ENCODE peak calls at places on chromosomes 5 and 9, in ten cellular contexts. I, W, V, P, H, R, T, Q, N and Y are unnamed samples.
A peak's percentile ranks its signal among the peaks of the same experiment; 100 is the strongest.

GRCh38 chr5:24804221-24804681 is 159.5 kb upstream of the CDH10 start:
- DNase-seq in I (peak; percentile 81), W (no peak), V (no peak), P (no peak), H (no peak), R (no peak), T (peak; percentile 6), Q (no peak), N (no peak), Y (no peak)

GRCh38 chr5:98907951-98908350 is 20.9 kb downstream of the CHD1 start:
- DNase-seq in I (no peak), W (no peak), V (no peak), P (no peak), H (no peak), R (no peak), T (no peak), Q (no peak), N (no peak), Y (no peak)

GRCh38 chr5:168609806-168610482 is 30.8 kb upstream of the PANK3 start:
- DNase-seq in I (no peak), W (no peak), V (no peak), P (no peak), H (no peak), R (no peak), T (no peak), Q (no peak), N (no peak), Y (no peak)

GRCh38 chr9:75238311-75238976 is 150.1 kb downstream of the OSTF1 start:
- DNase-seq in I (peak; percentile 67), W (no peak), V (peak; percentile 50), P (peak; percentile 86), H (peak; percentile 21), R (peak; percentile 77), T (peak; percentile 74), Q (peak; percentile 38), N (peak; percentile 61), Y (peak; percentile 64)

GRCh38 chr5:33260098-33260497 is 180.7 kb upstream of the TARS1 start:
- DNase-seq in I (peak; percentile 70), W (no peak), V (no peak), P (peak; percentile 71), H (no peak), R (no peak), T (peak; percentile 54), Q (no peak), N (no peak), Y (no peak)

GRCh38 chr5:57102189-57102904 is 71.5 kb upstream of the GPBP1 start:
- DNase-seq in I (no peak), W (no peak), V (no peak), P (no peak), H (no peak), R (no peak), T (no peak), Q (no peak), N (no peak), Y (no peak)

GRCh38 chr5:115573133-115573532 is 28.6 kb upstream of the FEM1C start:
- DNase-seq in I (peak; percentile 55), W (no peak), V (no peak), P (peak; percentile 67), H (no peak), R (no peak), T (peak; percentile 70), Q (no peak), N (no peak), Y (no peak)

GRCh38 chr9:136062657-136063439 is 32.2 kb downstream of the NACC2 start:
- DNase-seq in I (no peak), W (no peak), V (no peak), P (no peak), H (no peak), R (no peak), T (no peak), Q (no peak), N (no peak), Y (no peak)

GRCh38 chr9:130138791-130139190 is 33.4 kb upstream of the NCS1 start:
- DNase-seq in I (peak; percentile 97), W (no peak), V (no peak), P (peak; percentile 96), H (no peak), R (no peak), T (peak; percentile 98), Q (no peak), N (no peak), Y (peak; percentile 42)

GRCh38 chr9:92512622-92513021 is 23.2 kb downstream of the ECM2 start:
- DNase-seq in I (no peak), W (no peak), V (no peak), P (peak; percentile 11), H (no peak), R (no peak), T (peak; percentile 21), Q (no peak), N (no peak), Y (no peak)